ENCODE peak calls at places on chromosomes 6 and 20, in eight cellular contexts. P is CD8-positive, alpha-beta T cell; R is IMR-90; Q is ovary; E is kidney; L is fibroblast of lung; U is Panc1; S is body of pancreas. V is an unnamed sample. For H3K4me1, the result is how much of the 10 kb centered on the place peaks cover.

GRCh38 chr20:8255945-8256632 is 124.0 kb downstream of the PLCB1 start:
- DNase-seq in P (no peak), U (no peak), E (no peak), L (no peak), S (no peak), R (no peak), Q (no peak), V (no peak)

GRCh38 chr6:34526241-34526972 is 29.7 kb downstream of the SPDEF start:
- DNase-seq in R (no peak), P (no peak), E (peak), L (no peak), Q (peak), U (no peak), S (no peak), V (no peak)

GRCh38 chr20:59988141-59988540 is 29.9 kb downstream of the CDH26 start:
- DNase-seq in P (no peak), Q (no peak), L (no peak), U (peak), E (peak), S (peak), R (peak), V (peak)

GRCh38 chr6:151624900-151625536 is 131.2 kb downstream of the CCDC170 start:
- DNase-seq in Q (no peak), U (no peak), P (no peak), E (no peak), R (no peak), S (no peak), L (no peak), V (no peak)

GRCh38 chr6:166168616-166169548 is 1.2 kb upstream of the TBXT start:
- DNase-seq in E (no peak), R (no peak), U (no peak), Q (no peak), S (no peak), P (no peak), L (no peak), V (no peak)

GRCh38 chr6:147161253-147161973 is 42.8 kb upstream of the STXBP5 start:
- DNase-seq in R (no peak), P (no peak), Q (no peak), U (no peak), E (no peak), S (no peak), L (no peak), V (no peak)

GRCh38 chr20:21618697-21619421 is 86.6 kb upstream of the PAX1 start:
- DNase-seq in L (no peak), U (no peak), R (no peak), P (no peak), Q (no peak), E (no peak), S (no peak), V (no peak)

GRCh38 chr20:18916886-18917785 is 103.6 kb downstream of the SCP2D1 start:
- DNase-seq in L (no peak), P (no peak), S (no peak), R (no peak), Q (no peak), E (no peak), U (no peak), V (no peak)

GRCh38 chr6:142132625-142133024 is at the start of gene GJE1:
- DNase-seq in L (no peak), E (no peak), U (no peak), P (no peak), Q (no peak), S (no peak), R (no peak), V (no peak)

GRCh38 chr6:8238772-8239683 is 136.7 kb upstream of the EEF1E1 start:
- DNase-seq in E (no peak), S (no peak), U (no peak), L (no peak), R (no peak), Q (no peak), P (no peak), V (no peak)

GRCh38 chr20:58877374-58878360 is 25.2 kb downstream of the GNAS start:
- DNase-seq in R (no peak), E (no peak), L (no peak), S (no peak), P (no peak), Q (no peak), U (no peak), V (no peak)

GRCh38 chr6:170279977-170280688 is 10.7 kb downstream of the DLL1 start:
- DNase-seq in P (peak), S (peak), R (peak), U (peak), E (peak), L (peak), Q (peak), V (peak)

GRCh38 chr6:34484899-34485298 is 19.0 kb downstream of the PACSIN1 start:
- DNase-seq in L (no peak), E (no peak), Q (no peak), U (no peak), P (peak), S (no peak), R (no peak), V (no peak)

GRCh38 chr6:5132741-5133140 is 47.6 kb downstream of the PPP1R3G start:
- DNase-seq in L (peak), E (peak), U (no peak), R (peak), P (no peak), Q (peak), S (peak), V (peak)

GRCh38 chr6:157293780-157294179 is 29.5 kb downstream of the TMEM242 start:
- DNase-seq in S (no peak), R (no peak), E (no peak), U (no peak), Q (no peak), P (no peak), L (no peak), V (no peak)

GRCh38 chr6:49565261-49565660 is 14.8 kb downstream of the C6orf141 start:
- DNase-seq in S (no peak), Q (no peak), P (no peak), E (no peak), R (no peak), L (no peak), U (no peak), V (no peak)

GRCh38 chr6:36907781-36908180 is 22.0 kb downstream of the C6orf89 start:
- DNase-seq in Q (peak), L (peak), U (no peak), R (peak), E (no peak), P (no peak), S (peak), V (peak)

GRCh38 chr20:57167292-57167655 is 99.2 kb downstream of the BMP7 start:
- DNase-seq in E (no peak), Q (no peak), U (no peak), P (no peak), R (no peak), L (no peak), S (no peak), V (no peak)

GRCh38 chr20:57167971-57168693 is 98.3 kb downstream of the BMP7 start:
- DNase-seq in E (no peak), U (no peak), R (no peak), P (no peak), Q (no peak), S (no peak), L (peak), V (no peak)

GRCh38 chr20:57164872-57165271 is 101.6 kb downstream of the BMP7 start:
- DNase-seq in R (no peak), Q (no peak), P (no peak), S (no peak), E (no peak), U (no peak), L (no peak), V (no peak)

GRCh38 chr20:57165427-57166004 is 100.9 kb downstream of the BMP7 start:
- DNase-seq in R (no peak), S (no peak), L (no peak), U (no peak), E (no peak), P (no peak), Q (no peak), V (no peak)

DNA sequence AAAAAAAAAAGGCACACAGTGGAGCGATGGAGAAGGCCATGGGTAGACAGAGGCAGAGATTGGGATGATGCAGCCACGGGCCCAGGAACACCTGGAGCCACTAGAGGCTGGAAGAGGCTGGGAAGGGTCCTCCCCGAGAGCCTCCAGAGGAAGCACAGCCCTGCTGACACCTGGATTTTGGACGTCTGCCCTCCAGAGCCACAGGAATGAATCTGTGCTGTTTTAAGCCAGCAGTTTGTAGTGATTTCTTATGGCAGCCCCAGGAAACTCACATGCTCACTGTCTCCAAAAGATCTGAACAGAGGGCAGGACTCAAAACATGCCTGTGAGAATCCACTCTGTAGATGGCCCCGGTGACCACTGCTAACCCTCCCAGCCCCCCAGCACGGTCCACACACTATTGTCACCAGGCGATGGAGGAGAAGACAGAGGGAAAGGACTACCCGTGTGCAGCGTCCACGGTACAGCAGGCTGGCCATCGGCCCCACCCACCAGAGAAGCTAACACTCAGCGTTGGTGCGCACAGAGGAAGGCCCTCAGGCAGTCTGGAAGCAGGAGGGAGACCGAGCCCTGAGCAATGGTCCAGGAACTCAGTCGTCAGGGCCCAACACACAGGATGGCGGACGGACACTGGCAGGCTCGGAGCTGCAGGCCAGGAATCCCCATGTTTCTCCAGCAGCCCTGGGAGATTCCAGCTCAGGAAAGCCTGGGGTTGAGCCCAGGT is 99.7 kb downstream of the BMP7 start:
- DNase-seq in P (no peak), R (no peak), E (no peak), Q (no peak), S (no peak), L (no peak), U (no peak), V (no peak)
- TF ChIP-seq CTCF in P (no peak), R (no peak), E (no peak), Q (no peak), S (no peak), L (no peak), U (no peak), V (no peak)

GRCh38 chr20:62817975-62818591 is 1.2 kb downstream of the COL9A3 start:
- DNase-seq in L (no peak), R (no peak), P (no peak), E (no peak), Q (no peak), S (no peak), U (no peak), V (no peak)
- H3K4me1 ChIP-seq in L (under half), R (under half), P (under half), E (under half), Q (under half), S (half or more), U (half or more), V (half or more)

GRCh38 chr6:99246602-99247001 is 102.9 kb downstream of the FAXC start:
- DNase-seq in L (no peak), Q (no peak), R (no peak), E (no peak), U (no peak), S (no peak), P (no peak), V (no peak)

DNA sequence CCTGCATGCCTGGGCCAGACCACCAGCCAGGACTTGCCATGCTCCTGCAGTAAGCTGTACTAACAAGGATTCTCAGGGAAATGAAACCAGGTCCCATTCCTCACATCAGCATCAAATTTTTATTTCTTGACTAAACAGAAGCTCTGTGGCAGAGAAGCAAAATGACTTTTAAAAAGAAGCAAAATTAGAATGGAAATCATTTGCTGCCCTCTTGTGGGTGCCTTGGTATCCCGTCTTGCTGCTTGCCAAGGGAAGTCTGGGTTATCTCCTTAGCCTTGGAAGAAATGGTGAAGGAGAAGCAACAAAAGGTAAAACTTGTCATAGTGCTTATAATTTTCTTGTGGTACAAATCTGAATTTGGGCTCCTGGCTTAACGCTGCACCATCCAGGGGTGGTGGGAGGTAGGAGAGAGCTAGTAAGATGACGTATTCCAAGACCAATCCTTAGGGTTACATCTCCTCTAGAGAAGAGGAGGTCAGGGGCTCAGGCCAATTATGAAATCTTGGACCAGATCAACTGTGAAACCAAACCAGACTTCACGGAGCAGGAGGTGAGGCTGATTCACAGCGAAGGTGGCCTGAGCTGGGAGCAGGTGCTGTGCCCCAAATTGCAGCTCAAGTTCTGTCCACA is 107.5 kb downstream of the FAXC start:
- DNase-seq in L (peak), Q (no peak), P (no peak), R (peak), S (peak), E (no peak), U (no peak), V (peak)
- TF ChIP-seq CTCF in L (peak), Q (no peak), P (no peak), R (peak), S (peak), E (peak), U (peak), V (no peak)

DNA sequence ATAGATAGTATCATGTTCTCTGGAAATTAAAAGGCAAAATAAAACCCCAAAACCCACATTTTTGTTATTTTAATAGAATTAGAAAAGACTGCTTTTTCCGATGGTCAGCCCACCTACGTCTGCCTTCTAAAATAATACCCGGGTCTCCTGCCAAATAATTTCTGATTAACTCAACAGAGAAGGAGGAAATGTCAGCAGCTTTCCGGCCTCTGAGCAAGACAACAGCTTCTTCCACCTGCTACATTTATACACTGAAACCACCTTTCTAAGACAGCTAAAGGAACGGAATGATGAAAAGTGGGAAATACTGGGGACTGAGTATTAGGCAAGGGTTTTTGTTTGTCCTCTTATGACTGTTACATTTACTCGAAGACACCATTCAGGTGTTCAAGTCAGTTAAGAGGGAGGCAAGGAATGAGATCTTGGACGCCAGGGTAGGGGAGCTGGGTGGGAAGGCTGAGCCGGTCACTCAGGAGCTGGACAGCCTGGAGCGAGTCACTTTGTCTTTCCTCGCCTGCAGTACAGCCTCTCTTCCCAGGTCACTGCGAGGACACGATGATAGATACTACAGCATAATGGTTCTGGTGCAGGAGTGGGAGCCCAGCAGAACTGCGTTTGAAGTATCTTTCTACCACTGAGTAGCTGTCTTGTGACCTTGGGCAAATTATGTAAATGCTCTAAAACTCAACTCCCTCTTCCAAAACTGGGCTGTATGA is 96.3 kb upstream of the QKI start:
- DNase-seq in P (no peak), S (no peak), E (no peak), Q (no peak), U (no peak), R (no peak), L (no peak), V (no peak)
- H3K4me1 ChIP-seq in P (under half), S (under half), E (under half), Q (under half), U (under half), R (under half), L (under half), V (under half)

GRCh38 chr6:153553627-153554026 is 422.5 kb upstream of the RGS17 start:
- DNase-seq in R (no peak), S (no peak), L (peak), P (no peak), Q (no peak), E (no peak), U (no peak), V (no peak)
- TF ChIP-seq CTCF in R (no peak), S (no peak), L (peak), P (no peak), Q (no peak), E (no peak), U (peak), V (no peak)

DNA sequence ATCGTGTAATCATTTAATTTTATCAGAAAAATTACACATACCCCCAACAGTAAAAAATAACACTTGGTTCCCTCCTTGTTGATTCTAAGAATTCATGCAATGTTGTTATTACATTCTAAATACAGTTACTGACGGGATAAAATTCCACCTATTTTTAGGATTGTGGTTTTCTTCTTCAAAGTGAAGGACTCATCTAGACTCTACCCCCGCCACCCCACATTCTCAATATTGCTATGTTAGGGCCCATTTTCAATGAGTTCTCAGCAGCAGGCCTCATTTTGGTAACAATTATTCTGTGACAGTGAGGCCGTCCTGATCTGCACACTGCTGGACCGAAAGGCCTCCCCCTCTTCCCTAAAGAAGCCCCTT is 43.5 kb downstream of the PREX1 start:
- DNase-seq in L (no peak), U (no peak), P (no peak), S (no peak), R (no peak), Q (no peak), E (no peak), V (no peak)
- H3K4me1 ChIP-seq in L (under half), U (under half), P (half or more), S (under half), R (under half), Q (under half), E (under half), V (under half)